ENCODE peak calls at places on chromosomes 12 and 14, in ten cellular contexts. One of them, this sample, is unnamed.

GRCh38 chr12:14564336-14564959 is 3.2 kb downstream of the PLBD1 start:
- DNase-seq in AG04450: no peak
- DNase-seq in AG04449: no peak
- DNase-seq in psoas muscle: no peak
- DNase-seq in spleen: no peak
- DNase-seq in Panc1: no peak
- DNase-seq in adrenal gland: no peak
- DNase-seq in lung: no peak
- DNase-seq in tibial artery: no peak
- DNase-seq in brain microvascular endothelial cell: no peak
- DNase-seq in this sample: no peak

GRCh38 chr12:57898308-57898970 is 42.9 kb upstream of the ATP23 start:
- DNase-seq in AG04450: no peak
- DNase-seq in AG04449: no peak
- DNase-seq in psoas muscle: no peak
- DNase-seq in spleen: no peak
- DNase-seq in Panc1: no peak
- DNase-seq in adrenal gland: no peak
- DNase-seq in lung: no peak
- DNase-seq in tibial artery: no peak
- DNase-seq in brain microvascular endothelial cell: no peak
- DNase-seq in this sample: no peak

GRCh38 chr12:116442981-116443380 is 116.2 kb upstream of the MAP1LC3B2 start:
- DNase-seq in AG04450: no peak
- DNase-seq in AG04449: no peak
- DNase-seq in psoas muscle: no peak
- DNase-seq in spleen: no peak
- DNase-seq in Panc1: no peak
- DNase-seq in adrenal gland: no peak
- DNase-seq in lung: no peak
- DNase-seq in tibial artery: no peak
- DNase-seq in brain microvascular endothelial cell: no peak
- DNase-seq in this sample: no peak

GRCh38 chr14:95307402-95308041 is 12.2 kb downstream of the CLMN start:
- DNase-seq in AG04450: no peak
- DNase-seq in AG04449: no peak
- DNase-seq in psoas muscle: no peak
- DNase-seq in spleen: peak
- DNase-seq in Panc1: no peak
- DNase-seq in adrenal gland: no peak
- DNase-seq in lung: no peak
- DNase-seq in tibial artery: no peak
- DNase-seq in brain microvascular endothelial cell: no peak
- DNase-seq in this sample: no peak

GRCh38 chr14:68664225-68664681 is 128.6 kb downstream of the ZFP36L1 start:
- DNase-seq in AG04450: no peak
- DNase-seq in AG04449: no peak
- DNase-seq in psoas muscle: no peak
- DNase-seq in spleen: no peak
- DNase-seq in Panc1: no peak
- DNase-seq in adrenal gland: no peak
- DNase-seq in lung: no peak
- DNase-seq in tibial artery: peak
- DNase-seq in brain microvascular endothelial cell: no peak
- DNase-seq in this sample: no peak

GRCh38 chr12:19971396-19971802 is 396.9 kb upstream of the PDE3A start:
- DNase-seq in AG04450: no peak
- DNase-seq in AG04449: no peak
- DNase-seq in psoas muscle: no peak
- DNase-seq in spleen: no peak
- DNase-seq in Panc1: no peak
- DNase-seq in adrenal gland: no peak
- DNase-seq in lung: no peak
- DNase-seq in tibial artery: no peak
- DNase-seq in brain microvascular endothelial cell: peak
- DNase-seq in this sample: no peak

GRCh38 chr12:76696186-76696585 is 67.7 kb upstream of the ZDHHC17 start:
- DNase-seq in AG04450: no peak
- DNase-seq in AG04449: no peak
- DNase-seq in psoas muscle: no peak
- DNase-seq in spleen: no peak
- DNase-seq in Panc1: no peak
- DNase-seq in adrenal gland: no peak
- DNase-seq in lung: no peak
- DNase-seq in tibial artery: no peak
- DNase-seq in brain microvascular endothelial cell: no peak
- DNase-seq in this sample: no peak

GRCh38 chr12:97968641-97969171 is 506.1 kb downstream of the RMST start:
- DNase-seq in AG04450: no peak
- DNase-seq in AG04449: no peak
- DNase-seq in psoas muscle: no peak
- DNase-seq in spleen: no peak
- DNase-seq in Panc1: no peak
- DNase-seq in adrenal gland: no peak
- DNase-seq in lung: no peak
- DNase-seq in tibial artery: no peak
- DNase-seq in brain microvascular endothelial cell: no peak
- DNase-seq in this sample: no peak

GRCh38 chr12:132837693-132838463 is 9.2 kb upstream of the GOLGA3 start:
- DNase-seq in AG04450: no peak
- DNase-seq in AG04449: no peak
- DNase-seq in psoas muscle: peak
- DNase-seq in spleen: no peak
- DNase-seq in Panc1: no peak
- DNase-seq in adrenal gland: no peak
- DNase-seq in lung: no peak
- DNase-seq in tibial artery: no peak
- DNase-seq in brain microvascular endothelial cell: no peak
- DNase-seq in this sample: no peak

GRCh38 chr14:91893659-91894058 is 26.3 kb upstream of the TC2N start:
- DNase-seq in AG04450: no peak
- DNase-seq in AG04449: no peak
- DNase-seq in psoas muscle: no peak
- DNase-seq in spleen: no peak
- DNase-seq in Panc1: no peak
- DNase-seq in adrenal gland: no peak
- DNase-seq in lung: no peak
- DNase-seq in tibial artery: no peak
- DNase-seq in brain microvascular endothelial cell: no peak
- DNase-seq in this sample: no peak

GRCh38 chr14:50232276-50232642 is 881 bp upstream of the SOS2 start:
- DNase-seq in AG04450: no peak
- DNase-seq in AG04449: no peak
- DNase-seq in psoas muscle: no peak
- DNase-seq in spleen: no peak
- DNase-seq in Panc1: no peak
- DNase-seq in adrenal gland: no peak
- DNase-seq in lung: no peak
- DNase-seq in tibial artery: no peak
- DNase-seq in brain microvascular endothelial cell: no peak
- DNase-seq in this sample: no peak

GRCh38 chr12:104699489-104700194 is 242.9 kb downstream of the CHST11 start:
- DNase-seq in AG04450: no peak
- DNase-seq in AG04449: no peak
- DNase-seq in psoas muscle: no peak
- DNase-seq in spleen: no peak
- DNase-seq in Panc1: no peak
- DNase-seq in adrenal gland: no peak
- DNase-seq in lung: no peak
- DNase-seq in tibial artery: peak
- DNase-seq in brain microvascular endothelial cell: no peak
- DNase-seq in this sample: no peak

GRCh38 chr12:948238-948637 is 1.3 kb downstream of the RAD52 start:
- DNase-seq in AG04450: no peak
- DNase-seq in AG04449: no peak
- DNase-seq in psoas muscle: no peak
- DNase-seq in spleen: no peak
- DNase-seq in Panc1: no peak
- DNase-seq in adrenal gland: no peak
- DNase-seq in lung: no peak
- DNase-seq in tibial artery: no peak
- DNase-seq in brain microvascular endothelial cell: no peak
- DNase-seq in this sample: no peak

GRCh38 chr12:1594295-1595025 is at the start of gene FBXL14:
- DNase-seq in AG04450: no peak
- DNase-seq in AG04449: no peak
- DNase-seq in psoas muscle: peak
- DNase-seq in spleen: peak
- DNase-seq in Panc1: no peak
- DNase-seq in adrenal gland: peak
- DNase-seq in lung: peak
- DNase-seq in tibial artery: peak
- DNase-seq in brain microvascular endothelial cell: peak
- DNase-seq in this sample: no peak

DNA sequence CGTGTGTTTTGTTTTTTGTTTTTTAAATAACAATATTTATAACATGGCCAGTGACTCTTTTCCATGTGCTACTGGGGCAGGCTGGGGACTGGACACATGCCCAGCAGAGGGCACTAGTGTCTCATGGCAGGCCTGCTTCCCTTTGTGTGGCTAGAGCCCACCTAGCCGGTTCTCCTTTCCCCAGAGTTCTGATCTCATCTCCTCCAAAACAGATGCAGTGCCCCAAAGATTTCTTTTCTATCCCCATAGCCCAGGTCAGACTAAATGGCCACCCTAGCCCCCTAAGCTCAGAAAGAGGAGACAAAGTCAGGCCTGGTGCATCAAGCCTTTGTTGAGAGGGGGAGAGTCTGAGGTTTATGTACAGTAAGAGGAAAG is 21.2 kb downstream of the PRPF40B start:
- DNase-seq in AG04450: peak
- DNase-seq in AG04449: no peak
- DNase-seq in psoas muscle: peak
- DNase-seq in spleen: peak
- DNase-seq in Panc1: no peak
- DNase-seq in adrenal gland: peak
- DNase-seq in lung: peak
- DNase-seq in tibial artery: peak
- DNase-seq in brain microvascular endothelial cell: peak
- DNase-seq in this sample: peak
- TF ChIP-seq CTCF in AG04450: peak
- TF ChIP-seq CTCF in AG04449: peak
- TF ChIP-seq CTCF in psoas muscle: peak
- TF ChIP-seq CTCF in spleen: peak
- TF ChIP-seq CTCF in Panc1: peak
- TF ChIP-seq CTCF in adrenal gland: peak
- TF ChIP-seq CTCF in lung: peak
- TF ChIP-seq CTCF in tibial artery: peak
- TF ChIP-seq CTCF in brain microvascular endothelial cell: peak
- TF ChIP-seq CTCF in this sample: peak

GRCh38 chr12:67356400-67356799 is 87.2 kb downstream of the CAND1 start:
- DNase-seq in AG04450: no peak
- DNase-seq in AG04449: no peak
- DNase-seq in psoas muscle: no peak
- DNase-seq in spleen: no peak
- DNase-seq in Panc1: no peak
- DNase-seq in adrenal gland: no peak
- DNase-seq in lung: no peak
- DNase-seq in tibial artery: no peak
- DNase-seq in brain microvascular endothelial cell: no peak
- DNase-seq in this sample: no peak

GRCh38 chr12:67354966-67355365 is 85.8 kb downstream of the CAND1 start:
- DNase-seq in AG04450: no peak
- DNase-seq in AG04449: no peak
- DNase-seq in psoas muscle: no peak
- DNase-seq in spleen: no peak
- DNase-seq in Panc1: no peak
- DNase-seq in adrenal gland: no peak
- DNase-seq in lung: no peak
- DNase-seq in tibial artery: no peak
- DNase-seq in brain microvascular endothelial cell: no peak
- DNase-seq in this sample: no peak

GRCh38 chr12:67352682-67353081 is 83.5 kb downstream of the CAND1 start:
- DNase-seq in AG04450: no peak
- DNase-seq in AG04449: no peak
- DNase-seq in psoas muscle: no peak
- DNase-seq in spleen: no peak
- DNase-seq in Panc1: no peak
- DNase-seq in adrenal gland: no peak
- DNase-seq in lung: no peak
- DNase-seq in tibial artery: no peak
- DNase-seq in brain microvascular endothelial cell: no peak
- DNase-seq in this sample: no peak

GRCh38 chr12:67355428-67356385 is 86.5 kb downstream of the CAND1 start:
- DNase-seq in AG04450: peak
- DNase-seq in AG04449: no peak
- DNase-seq in psoas muscle: no peak
- DNase-seq in spleen: no peak
- DNase-seq in Panc1: peak
- DNase-seq in adrenal gland: peak
- DNase-seq in lung: no peak
- DNase-seq in tibial artery: no peak
- DNase-seq in brain microvascular endothelial cell: peak
- DNase-seq in this sample: no peak

GRCh38 chr12:67354322-67354721 is 85.2 kb downstream of the CAND1 start:
- DNase-seq in AG04450: no peak
- DNase-seq in AG04449: no peak
- DNase-seq in psoas muscle: no peak
- DNase-seq in spleen: no peak
- DNase-seq in Panc1: no peak
- DNase-seq in adrenal gland: no peak
- DNase-seq in lung: no peak
- DNase-seq in tibial artery: no peak
- DNase-seq in brain microvascular endothelial cell: no peak
- DNase-seq in this sample: no peak
- H3K4me3 ChIP-seq in AG04450: no peak
- H3K4me3 ChIP-seq in AG04449: no peak
- H3K4me3 ChIP-seq in psoas muscle: peak
- H3K4me3 ChIP-seq in spleen: no peak
- H3K4me3 ChIP-seq in Panc1: no peak
- H3K4me3 ChIP-seq in adrenal gland: no peak
- H3K4me3 ChIP-seq in lung: no peak
- H3K4me3 ChIP-seq in tibial artery: no peak
- H3K4me3 ChIP-seq in brain microvascular endothelial cell: no peak
- H3K4me3 ChIP-seq in this sample: no peak

DNA sequence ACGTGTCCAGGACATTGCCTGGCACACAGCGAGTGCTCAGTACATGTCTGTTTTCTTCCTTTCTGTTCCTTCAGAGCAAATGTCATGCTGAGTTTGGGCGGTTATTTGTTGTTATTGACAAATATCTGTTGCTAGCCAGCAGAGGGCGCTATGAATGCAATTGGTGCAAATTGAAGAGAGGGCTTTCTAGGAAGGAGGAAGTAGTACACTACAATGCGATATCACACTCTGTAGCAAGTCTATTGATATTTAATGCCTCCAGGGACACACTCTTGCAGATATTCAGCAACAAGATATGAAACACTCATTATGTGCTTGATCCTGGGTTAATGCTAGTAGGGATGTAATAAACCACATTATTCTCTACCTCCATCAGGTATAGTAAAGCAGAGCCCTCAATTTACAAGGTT is 267.3 kb upstream of the SRRM4 start:
- DNase-seq in AG04450: no peak
- DNase-seq in AG04449: no peak
- DNase-seq in psoas muscle: no peak
- DNase-seq in spleen: no peak
- DNase-seq in Panc1: no peak
- DNase-seq in adrenal gland: no peak
- DNase-seq in lung: no peak
- DNase-seq in tibial artery: no peak
- DNase-seq in brain microvascular endothelial cell: no peak
- DNase-seq in this sample: no peak
- TF ChIP-seq CTCF in AG04450: peak
- TF ChIP-seq CTCF in AG04449: no peak
- TF ChIP-seq CTCF in psoas muscle: peak
- TF ChIP-seq CTCF in spleen: no peak
- TF ChIP-seq CTCF in Panc1: peak
- TF ChIP-seq CTCF in adrenal gland: peak
- TF ChIP-seq CTCF in lung: no peak
- TF ChIP-seq CTCF in tibial artery: no peak
- TF ChIP-seq CTCF in brain microvascular endothelial cell: peak
- TF ChIP-seq CTCF in this sample: no peak

GRCh38 chr12:6951551-6952120 is 480 bp downstream of the PTPN6 start:
- DNase-seq in AG04450: no peak
- DNase-seq in AG04449: no peak
- DNase-seq in psoas muscle: peak
- DNase-seq in spleen: no peak
- DNase-seq in Panc1: no peak
- DNase-seq in adrenal gland: no peak
- DNase-seq in lung: no peak
- DNase-seq in tibial artery: no peak
- DNase-seq in brain microvascular endothelial cell: no peak
- DNase-seq in this sample: no peak
- H3K4me3 ChIP-seq in AG04450: no peak
- H3K4me3 ChIP-seq in AG04449: no peak
- H3K4me3 ChIP-seq in psoas muscle: peak
- H3K4me3 ChIP-seq in spleen: peak
- H3K4me3 ChIP-seq in Panc1: no peak
- H3K4me3 ChIP-seq in adrenal gland: peak
- H3K4me3 ChIP-seq in lung: peak
- H3K4me3 ChIP-seq in tibial artery: peak
- H3K4me3 ChIP-seq in brain microvascular endothelial cell: no peak
- H3K4me3 ChIP-seq in this sample: no peak

This sample was measured in AG09309.